ENCODE peak calls at places on chromosomes 4 and X, in four cellular contexts. One of them, this sample, is unnamed.

GRCh38 chr4:17058506-17058905 is 160.1 kb upstream of the LDB2 start:
- DNase-seq in GM12865: no peak
- DNase-seq in glutamatergic neuron: no peak
- DNase-seq in dorsolateral prefrontal cortex: no peak
- DNase-seq in this sample: no peak

GRCh38 chrX:40975951-40976350 is 109.3 kb upstream of the USP9X start:
- DNase-seq in GM12865: no peak
- DNase-seq in glutamatergic neuron: no peak
- DNase-seq in dorsolateral prefrontal cortex: no peak
- DNase-seq in this sample: no peak

GRCh38 chrX:41824551-41824950 is 98.8 kb downstream of the CASK start:
- DNase-seq in GM12865: no peak
- DNase-seq in glutamatergic neuron: no peak
- DNase-seq in dorsolateral prefrontal cortex: no peak
- DNase-seq in this sample: no peak

GRCh38 chrX:123169247-123169901 is 14.7 kb upstream of the GRIA3 start:
- DNase-seq in GM12865: no peak
- DNase-seq in glutamatergic neuron: no peak
- DNase-seq in dorsolateral prefrontal cortex: no peak
- DNase-seq in this sample: no peak

GRCh38 chr4:158710814-158711213 is 12.4 kb downstream of the PPID start:
- DNase-seq in GM12865: no peak
- DNase-seq in glutamatergic neuron: no peak
- DNase-seq in dorsolateral prefrontal cortex: no peak
- DNase-seq in this sample: no peak

GRCh38 chrX:14942341-14942740 is 69.1 kb downstream of the MOSPD2 start:
- DNase-seq in GM12865: no peak
- DNase-seq in glutamatergic neuron: no peak
- DNase-seq in dorsolateral prefrontal cortex: no peak
- DNase-seq in this sample: no peak

GRCh38 chr4:81635747-81636146 is 164.0 kb upstream of the RASGEF1B start:
- DNase-seq in GM12865: peak; percentile 40
- DNase-seq in glutamatergic neuron: no peak
- DNase-seq in dorsolateral prefrontal cortex: no peak
- DNase-seq in this sample: no peak

GRCh38 chr4:169664615-169665014 is 44.2 kb downstream of the CLCN3 start:
- DNase-seq in GM12865: no peak
- DNase-seq in glutamatergic neuron: no peak
- DNase-seq in dorsolateral prefrontal cortex: no peak
- DNase-seq in this sample: no peak

GRCh38 chrX:124217289-124218251 is 114.9 kb upstream of the TEX13D start:
- DNase-seq in GM12865: peak; percentile 50
- DNase-seq in glutamatergic neuron: no peak
- DNase-seq in dorsolateral prefrontal cortex: no peak
- DNase-seq in this sample: no peak

GRCh38 chr4:38856524-38857337 is at the start of gene TLR6:
- DNase-seq in GM12865: peak; percentile 91
- DNase-seq in glutamatergic neuron: no peak
- DNase-seq in dorsolateral prefrontal cortex: no peak
- DNase-seq in this sample: peak; percentile 54

GRCh38 chrX:149487292-149487691 is 17.8 kb downstream of the IDS start:
- DNase-seq in GM12865: peak; percentile 11
- DNase-seq in glutamatergic neuron: no peak
- DNase-seq in dorsolateral prefrontal cortex: no peak
- DNase-seq in this sample: no peak

GRCh38 chr4:185209031-185209851 is at the start of gene SNX25:
- DNase-seq in GM12865: peak; percentile 92
- DNase-seq in glutamatergic neuron: peak; percentile 88
- DNase-seq in dorsolateral prefrontal cortex: peak; percentile 74
- DNase-seq in this sample: peak; percentile 93

GRCh38 chr4:109009909-109010308 is 247.1 kb upstream of the ETNPPL start:
- DNase-seq in GM12865: no peak
- DNase-seq in glutamatergic neuron: peak; percentile 22
- DNase-seq in dorsolateral prefrontal cortex: no peak
- DNase-seq in this sample: no peak

GRCh38 chrX:41822917-41823316 is 98.9 kb downstream of the GPR82 start:
- DNase-seq in GM12865: no peak
- DNase-seq in glutamatergic neuron: no peak
- DNase-seq in dorsolateral prefrontal cortex: no peak
- DNase-seq in this sample: no peak

GRCh38 chr4:39446842-39447573 is 11.7 kb downstream of the RPL9 start:
- DNase-seq in GM12865: peak; percentile 91
- DNase-seq in glutamatergic neuron: peak; percentile 81
- DNase-seq in dorsolateral prefrontal cortex: no peak
- DNase-seq in this sample: peak; percentile 86

GRCh38 chr4:150950657-150951056 is 64.4 kb downstream of the LRBA start:
- DNase-seq in GM12865: peak; percentile 35
- DNase-seq in glutamatergic neuron: no peak
- DNase-seq in dorsolateral prefrontal cortex: no peak
- DNase-seq in this sample: no peak

GRCh38 chrX:152926923-152927322 is 29.1 kb downstream of the ZNF185 start:
- DNase-seq in GM12865: no peak
- DNase-seq in glutamatergic neuron: no peak
- DNase-seq in dorsolateral prefrontal cortex: no peak
- DNase-seq in this sample: no peak

GRCh38 chr4:48011722-48012121 is 4.8 kb downstream of the CNGA1 start:
- DNase-seq in GM12865: no peak
- DNase-seq in glutamatergic neuron: no peak
- DNase-seq in dorsolateral prefrontal cortex: no peak
- DNase-seq in this sample: no peak

GRCh38 chr4:15938182-15938581 is 358 bp downstream of the FGFBP1 start:
- DNase-seq in GM12865: no peak
- DNase-seq in glutamatergic neuron: no peak
- DNase-seq in dorsolateral prefrontal cortex: no peak
- DNase-seq in this sample: no peak

GRCh38 chr4:172666711-172667368 is 501.8 kb upstream of the GALNT7 start:
- DNase-seq in GM12865: peak; percentile 24
- DNase-seq in glutamatergic neuron: peak; percentile 18
- DNase-seq in dorsolateral prefrontal cortex: no peak
- DNase-seq in this sample: no peak
- TF ChIP-seq CTCF in GM12865: peak; percentile 20
- TF ChIP-seq CTCF in glutamatergic neuron: no peak
- TF ChIP-seq CTCF in dorsolateral prefrontal cortex: no peak
- TF ChIP-seq CTCF in this sample: no peak

DNA sequence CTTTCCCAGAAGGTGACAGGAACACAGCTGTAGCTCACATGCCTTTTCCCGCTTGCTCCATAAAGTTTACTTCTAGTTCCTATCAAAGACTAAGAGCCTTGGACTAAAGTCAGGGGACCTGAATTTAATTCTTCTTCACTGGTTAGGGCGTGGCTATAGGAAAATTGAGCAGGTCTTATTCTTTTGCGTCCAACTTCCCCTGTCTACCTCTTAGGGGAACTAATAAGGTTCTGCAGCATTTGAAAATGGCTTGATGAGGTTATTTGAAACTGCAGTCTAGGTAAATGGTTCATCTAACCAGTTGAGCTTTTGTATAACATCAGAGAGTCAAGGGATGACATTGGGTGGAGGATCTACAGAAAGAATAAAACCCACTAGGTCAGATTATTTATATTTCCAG is 2.6 kb downstream of the ARHGAP10 start:
- DNase-seq in GM12865: peak; percentile 53
- DNase-seq in glutamatergic neuron: no peak
- DNase-seq in dorsolateral prefrontal cortex: no peak
- DNase-seq in this sample: no peak
- TF ChIP-seq CTCF in GM12865: no peak
- TF ChIP-seq CTCF in glutamatergic neuron: no peak
- TF ChIP-seq CTCF in dorsolateral prefrontal cortex: no peak
- TF ChIP-seq CTCF in this sample: no peak

GRCh38 chr4:107094332-107094731 is 58.2 kb upstream of the DKK2 start:
- DNase-seq in GM12865: peak; percentile 36
- DNase-seq in glutamatergic neuron: no peak
- DNase-seq in dorsolateral prefrontal cortex: no peak
- DNase-seq in this sample: peak; percentile 26
- TF ChIP-seq CTCF in GM12865: peak; percentile 23
- TF ChIP-seq CTCF in glutamatergic neuron: no peak
- TF ChIP-seq CTCF in dorsolateral prefrontal cortex: no peak
- TF ChIP-seq CTCF in this sample: no peak

DNA sequence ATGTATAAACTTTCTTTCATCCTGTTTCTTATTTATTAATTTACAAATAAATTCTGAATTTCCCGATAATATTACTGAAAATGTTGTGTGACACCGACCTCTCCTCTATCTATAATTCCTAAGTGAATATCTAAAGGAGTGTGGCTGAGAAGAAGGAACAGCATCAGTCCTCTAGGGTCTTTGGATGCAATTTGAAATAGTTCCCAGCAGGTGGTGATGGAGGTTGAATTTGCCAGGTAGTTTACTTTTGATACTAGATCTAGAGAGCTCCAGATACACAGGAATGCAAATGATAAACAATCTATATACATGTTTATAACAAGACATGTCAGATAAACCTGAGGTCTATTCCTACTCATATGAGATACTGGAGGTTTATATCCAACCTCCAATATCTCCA is 305.4 kb downstream of the PCDH18 start:
- DNase-seq in GM12865: peak; percentile 5
- DNase-seq in glutamatergic neuron: no peak
- DNase-seq in dorsolateral prefrontal cortex: no peak
- DNase-seq in this sample: no peak
- TF ChIP-seq CTCF in GM12865: peak; percentile 8
- TF ChIP-seq CTCF in glutamatergic neuron: peak; percentile 36
- TF ChIP-seq CTCF in dorsolateral prefrontal cortex: no peak
- TF ChIP-seq CTCF in this sample: no peak

GRCh38 chrX:75781618-75782017 is 3.4 kb downstream of the MAGEE2 start:
- DNase-seq in GM12865: no peak
- DNase-seq in glutamatergic neuron: no peak
- DNase-seq in dorsolateral prefrontal cortex: peak; percentile 54
- DNase-seq in this sample: no peak
- TF ChIP-seq CTCF in GM12865: no peak
- TF ChIP-seq CTCF in glutamatergic neuron: no peak
- TF ChIP-seq CTCF in dorsolateral prefrontal cortex: no peak
- TF ChIP-seq CTCF in this sample: no peak

GRCh38 chr4:111696505-111696904 is 448.7 kb upstream of the FAM241A start:
- DNase-seq in GM12865: no peak
- DNase-seq in glutamatergic neuron: no peak
- DNase-seq in dorsolateral prefrontal cortex: no peak
- DNase-seq in this sample: no peak

GRCh38 chr4:111695677-111696076 is 449.6 kb upstream of the FAM241A start:
- DNase-seq in GM12865: no peak
- DNase-seq in glutamatergic neuron: no peak
- DNase-seq in dorsolateral prefrontal cortex: no peak
- DNase-seq in this sample: no peak

GRCh38 chr4:111699163-111699562 is 446.1 kb upstream of the FAM241A start:
- DNase-seq in GM12865: no peak
- DNase-seq in glutamatergic neuron: no peak
- DNase-seq in dorsolateral prefrontal cortex: no peak
- DNase-seq in this sample: no peak

GRCh38 chr4:111697176-111697962 is 447.9 kb upstream of the FAM241A start:
- DNase-seq in GM12865: no peak
- DNase-seq in glutamatergic neuron: no peak
- DNase-seq in dorsolateral prefrontal cortex: no peak
- DNase-seq in this sample: no peak

DNA sequence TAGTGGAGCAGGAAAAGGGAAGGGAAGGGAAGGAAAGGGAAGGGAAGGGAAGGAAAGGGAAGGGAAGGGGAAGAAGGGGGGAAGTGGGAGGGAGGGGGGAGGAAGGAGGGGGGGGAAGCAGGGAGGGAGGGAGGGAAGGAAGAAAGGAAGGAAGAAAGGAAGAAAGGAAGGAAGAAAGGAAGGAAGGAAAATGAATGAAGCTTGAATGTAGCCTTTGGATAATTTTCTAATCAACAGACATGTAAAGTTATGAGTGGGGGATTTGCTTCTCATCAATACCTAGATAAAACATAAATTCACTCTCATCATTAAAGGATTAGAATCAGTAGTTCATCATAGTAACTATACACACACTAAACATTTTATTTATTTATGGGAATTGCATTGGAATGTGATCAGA is 446.9 kb upstream of the FAM241A start:
- DNase-seq in GM12865: no peak
- DNase-seq in glutamatergic neuron: no peak
- DNase-seq in dorsolateral prefrontal cortex: no peak
- DNase-seq in this sample: no peak
- TF ChIP-seq CTCF in GM12865: no peak
- TF ChIP-seq CTCF in glutamatergic neuron: no peak
- TF ChIP-seq CTCF in dorsolateral prefrontal cortex: no peak
- TF ChIP-seq CTCF in this sample: no peak

GRCh38 chr4:35926753-35927152 is 317.6 kb downstream of the ARAP2 start:
- DNase-seq in GM12865: no peak
- DNase-seq in glutamatergic neuron: no peak
- DNase-seq in dorsolateral prefrontal cortex: no peak
- DNase-seq in this sample: no peak
- TF ChIP-seq CTCF in GM12865: no peak
- TF ChIP-seq CTCF in glutamatergic neuron: no peak
- TF ChIP-seq CTCF in dorsolateral prefrontal cortex: no peak
- TF ChIP-seq CTCF in this sample: no peak

GRCh38 chrX:49230500-49231232 is 2.5 kb downstream of the CACNA1F start:
- DNase-seq in GM12865: peak; percentile 72
- DNase-seq in glutamatergic neuron: peak; percentile 74
- DNase-seq in dorsolateral prefrontal cortex: no peak
- DNase-seq in this sample: peak; percentile 84
- TF ChIP-seq CTCF in GM12865: peak; percentile 26
- TF ChIP-seq CTCF in glutamatergic neuron: no peak
- TF ChIP-seq CTCF in dorsolateral prefrontal cortex: no peak
- TF ChIP-seq CTCF in this sample: peak; percentile 2

DNA sequence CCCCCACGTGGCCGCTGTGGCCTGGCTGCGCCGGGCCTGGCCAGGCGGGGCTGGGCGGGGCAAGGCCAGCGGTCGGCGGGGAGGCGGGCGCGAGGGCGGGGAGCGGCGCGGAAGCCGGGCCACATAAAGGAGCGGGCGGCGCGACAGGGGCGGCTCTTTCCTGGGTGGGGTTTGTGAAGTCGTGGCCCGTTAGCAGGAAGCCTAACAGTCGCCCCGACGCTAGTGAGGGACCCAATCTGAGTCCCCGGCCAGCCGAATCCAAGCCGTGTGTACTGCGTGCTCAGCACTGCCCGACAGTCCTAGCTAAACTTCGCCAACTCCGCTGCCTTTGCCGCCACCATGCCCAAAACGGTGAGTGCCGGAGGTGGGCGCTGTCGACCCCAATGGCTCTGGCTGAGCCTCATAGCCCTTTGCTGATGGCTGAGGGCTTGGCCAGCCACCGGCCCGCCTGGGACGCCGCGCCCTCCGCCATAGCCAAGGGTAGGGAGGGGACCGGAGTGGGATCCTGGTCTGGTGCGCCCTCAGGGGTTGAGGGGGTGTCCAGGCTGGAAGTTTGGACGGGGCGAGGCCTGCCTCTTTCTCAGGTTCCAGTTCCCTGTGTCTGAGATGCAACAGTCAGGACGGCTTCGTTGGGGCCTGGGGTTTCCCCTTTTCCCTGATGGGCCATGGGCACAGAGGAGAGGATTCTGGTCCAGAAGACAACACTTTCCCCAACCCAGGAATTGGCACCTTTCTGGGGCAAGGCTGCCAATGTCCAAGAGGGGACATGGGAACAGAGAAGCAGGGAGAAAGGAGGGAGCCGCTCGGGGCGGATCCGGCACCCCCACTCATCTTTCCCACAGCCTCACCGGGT is at the start of gene MSN:
- DNase-seq in GM12865: peak; percentile 84
- DNase-seq in glutamatergic neuron: peak; percentile 51
- DNase-seq in dorsolateral prefrontal cortex: no peak
- DNase-seq in this sample: peak; percentile 78
- TF ChIP-seq CTCF in GM12865: no peak
- TF ChIP-seq CTCF in glutamatergic neuron: no peak
- TF ChIP-seq CTCF in dorsolateral prefrontal cortex: no peak
- TF ChIP-seq CTCF in this sample: peak; percentile 5

GRCh38 chrX:138756234-138756633 is 44.7 kb upstream of the FGF13 start:
- DNase-seq in GM12865: no peak
- DNase-seq in glutamatergic neuron: peak; percentile 64
- DNase-seq in dorsolateral prefrontal cortex: no peak
- DNase-seq in this sample: no peak
- TF ChIP-seq CTCF in GM12865: no peak
- TF ChIP-seq CTCF in glutamatergic neuron: no peak
- TF ChIP-seq CTCF in dorsolateral prefrontal cortex: no peak
- TF ChIP-seq CTCF in this sample: no peak

This sample was measured in GM13976.